ENCODE peak calls at places on chromosomes 3 and 15, in five cellular contexts. D is esophagus squamous epithelium, V is pancreas, Y is OCI-LY7, P is heart right ventricle. M is an unnamed sample. For H3K4me1, the result is how much of the 10 kb centered on the place peaks cover.

GRCh38 chr3:83224101-83224868 is 1462.8 kb upstream of the GBE1 start:
- DNase-seq in D (no peak), V (no peak), Y (no peak), P (no peak), M (no peak)

GRCh38 chr15:29857196-29857595 is 34.9 kb upstream of the TJP1 start:
- DNase-seq in D (no peak), V (no peak), Y (no peak), P (no peak), M (no peak)

GRCh38 chr3:12188328-12188648 is 29.6 kb upstream of the TIMP4 start:
- DNase-seq in D (no peak), V (no peak), Y (no peak), P (no peak), M (no peak)

GRCh38 chr3:126083138-126083445 is 832 bp downstream of the SLC41A3 start:
- DNase-seq in D (no peak), V (no peak), Y (peak), P (no peak), M (no peak)

GRCh38 chr15:27398631-27399030 is 427.6 kb downstream of the GABRG3 start:
- DNase-seq in D (no peak), V (no peak), Y (no peak), P (no peak), M (no peak)

GRCh38 chr15:58469432-58470353 is 37.9 kb downstream of the LIPC start:
- DNase-seq in D (no peak), V (peak), Y (no peak), P (no peak), M (no peak)

GRCh38 chr15:91853968-91854943 is 748 bp downstream of the SLCO3A1 start:
- DNase-seq in D (no peak), V (peak), Y (peak), P (peak), M (peak)

GRCh38 chr15:84981711-84982300 is at the start of gene PDE8A:
- DNase-seq in D (no peak), V (no peak), Y (peak), P (peak), M (peak)

GRCh38 chr3:23162939-23163338 is 40.2 kb upstream of the UBE2E2 start:
- DNase-seq in D (no peak), V (no peak), Y (peak), P (no peak), M (no peak)

GRCh38 chr3:62210016-62210415 is 163.3 kb downstream of the FEZF2 start:
- DNase-seq in D (no peak), V (no peak), Y (no peak), P (no peak), M (no peak)

GRCh38 chr3:189937302-189938255 is 183.1 kb downstream of the P3H2 start:
- DNase-seq in D (no peak), V (no peak), Y (no peak), P (no peak), M (no peak)

GRCh38 chr3:194939949-194940770 is 254.5 kb downstream of the FAM43A start:
- DNase-seq in D (no peak), V (no peak), Y (no peak), P (no peak), M (no peak)

GRCh38 chr3:169760479-169760878 is 4.4 kb downstream of the TERC start:
- DNase-seq in D (no peak), V (no peak), Y (no peak), P (no peak), M (no peak)

GRCh38 chr15:37425541-37425940 is 325.2 kb upstream of the MEIS2 start:
- DNase-seq in D (no peak), V (no peak), Y (no peak), P (no peak), M (no peak)

GRCh38 chr3:171092467-171092911 is 66.0 kb upstream of the SLC2A2 start:
- DNase-seq in D (no peak), V (no peak), Y (no peak), P (no peak), M (no peak)

GRCh38 chr3:50611464-50612233 is at the start of gene CISH:
- DNase-seq in D (peak), V (peak), Y (peak), P (peak), M (peak)

GRCh38 chr15:80404057-80404718 is at the start of gene ARNT2:
- DNase-seq in D (no peak), V (peak), Y (no peak), P (peak), M (no peak)

GRCh38 chr3:58237238-58237939 is at the start of gene ABHD6:
- DNase-seq in D (peak), V (peak), Y (peak), P (peak), M (peak)

GRCh38 chr3:195099976-195100755 is 170.8 kb downstream of the XXYLT1 start:
- DNase-seq in D (no peak), V (no peak), Y (no peak), P (no peak), M (no peak)

GRCh38 chr3:109702252-109702651 is 364.9 kb upstream of the DPPA4 start:
- DNase-seq in D (no peak), V (no peak), Y (no peak), P (no peak), M (no peak)

GRCh38 chr3:86937306-86937791 is 53.6 kb downstream of the VGLL3 start:
- DNase-seq in D (no peak), V (no peak), Y (no peak), P (peak), M (peak)

GRCh38 chr3:39291903-39292329 is 12.1 kb upstream of the CX3CR1 start:
- DNase-seq in D (no peak), V (peak), Y (peak), P (peak), M (peak)
- H3K27ac ChIP-seq in D (no peak), V (no peak), Y (no peak), P (no peak), M (no peak)

GRCh38 chr3:27715863-27716262 is 6.3 kb downstream of the EOMES start:
- DNase-seq in D (no peak), V (no peak), Y (no peak), P (no peak), M (no peak)
- H3K4me1 ChIP-seq in D (under half), V (under half), Y (under half), P (under half), M (under half)

GRCh38 chr3:53846134-53846850 is at the start of the genes CHDH and IL17RB:
- DNase-seq in D (no peak), V (peak), Y (peak), P (peak), M (no peak)
- TF ChIP-seq CTCF in D (no peak), V (no peak), Y (no peak), P (no peak), M (no peak)

GRCh38 chr3:139309880-139310279 is 33.9 kb upstream of the MRPS22 start:
- DNase-seq in D (no peak), V (no peak), Y (no peak), P (no peak), M (no peak)

GRCh38 chr3:139307072-139307491 is 36.7 kb upstream of the MRPS22 start:
- DNase-seq in D (no peak), V (no peak), Y (no peak), P (no peak), M (no peak)

GRCh38 chr3:139309046-139309660 is 34.7 kb upstream of the MRPS22 start:
- DNase-seq in D (no peak), V (no peak), Y (no peak), P (no peak), M (no peak)

GRCh38 chr3:139307601-139308146 is 36.1 kb upstream of the MRPS22 start:
- DNase-seq in D (no peak), V (no peak), Y (no peak), P (no peak), M (no peak)

DNA sequence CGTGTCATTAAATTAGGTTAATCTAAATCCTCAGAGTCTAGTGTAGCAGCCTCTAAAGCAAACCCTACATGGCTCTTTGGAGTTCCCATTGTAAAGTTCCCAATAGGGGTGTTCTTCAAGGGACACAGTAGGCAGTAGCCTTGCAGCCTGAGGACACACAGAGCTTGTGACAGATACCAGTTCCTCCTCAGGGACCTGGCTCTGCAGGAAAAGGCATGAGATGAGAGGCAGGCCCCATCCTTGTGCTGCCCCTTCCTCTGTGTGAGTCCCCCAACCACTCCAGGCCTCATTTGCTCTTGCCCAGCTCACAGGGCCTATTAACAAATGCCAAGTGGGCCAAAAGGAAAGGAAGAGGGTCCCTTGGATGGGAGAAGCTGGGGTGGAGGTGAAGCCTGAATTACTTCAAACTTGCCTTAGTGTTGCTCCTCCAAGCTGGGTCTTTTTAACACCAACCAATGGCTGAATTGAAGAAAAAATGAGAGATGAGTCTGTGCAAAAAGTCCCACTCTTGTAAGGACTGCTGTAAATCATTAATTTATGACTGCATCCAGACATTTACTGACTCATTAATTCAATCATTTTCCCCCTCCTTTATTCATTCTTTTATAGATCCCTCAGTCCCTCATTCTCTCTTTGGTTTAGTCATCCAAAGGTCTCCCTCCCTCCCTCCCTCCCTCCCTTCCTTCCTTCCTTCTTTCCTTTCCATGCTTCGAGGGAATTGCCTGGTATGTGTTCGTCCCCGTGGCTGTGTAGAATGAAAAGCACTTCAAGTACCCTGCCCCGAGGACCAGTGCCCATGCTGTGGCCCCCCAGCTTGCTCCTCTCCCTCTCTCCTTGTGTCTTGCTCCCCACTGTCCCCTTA is 35.4 kb upstream of the MRPS22 start:
- DNase-seq in D (no peak), V (no peak), Y (no peak), P (no peak), M (no peak)
- H3K27ac ChIP-seq in D (no peak), V (no peak), Y (no peak), P (no peak), M (no peak)

DNA sequence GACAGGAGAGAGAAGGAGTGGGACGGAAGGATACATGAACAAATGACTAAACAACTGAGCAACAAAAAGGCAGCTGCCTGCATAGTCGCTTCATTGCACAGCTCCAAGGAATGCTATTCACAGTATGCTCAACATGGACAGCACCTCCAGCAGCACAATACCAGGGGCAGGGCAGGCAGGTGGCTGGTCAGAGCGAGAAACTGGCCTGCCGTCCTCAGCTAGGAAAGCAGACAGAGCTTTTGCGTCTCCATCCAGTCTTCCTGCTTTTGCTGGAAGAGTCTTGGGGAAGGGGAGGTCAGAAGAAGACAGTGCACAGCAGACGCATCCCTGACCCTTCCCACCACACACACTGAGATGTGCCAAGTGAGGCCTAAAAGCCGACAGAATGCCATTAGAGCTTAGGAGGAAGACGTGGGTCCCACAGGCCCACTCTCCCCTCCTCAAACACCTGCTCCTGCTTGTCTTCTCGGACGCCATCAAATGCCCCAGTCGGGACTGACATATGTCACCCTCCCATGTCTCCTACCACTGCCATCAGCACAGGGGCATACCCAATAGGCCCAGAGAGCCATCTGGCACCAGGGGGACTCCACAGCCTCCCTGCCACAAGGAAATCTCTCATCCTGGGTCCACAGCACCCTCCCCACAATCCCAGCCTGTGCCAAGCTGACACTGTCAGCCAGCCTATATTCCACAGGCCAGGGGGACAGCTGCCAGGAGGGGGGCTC is 3.9 kb downstream of the RAB6B start:
- DNase-seq in D (no peak), V (no peak), Y (no peak), P (no peak), M (no peak)
- H3K4me1 ChIP-seq in D (under half), V (under half), Y (under half), P (half or more), M (under half)

GRCh38 chr3:47515864-47516319 is 2.4 kb upstream of the ELP6 start:
- DNase-seq in D (no peak), V (no peak), Y (no peak), P (no peak), M (no peak)

GRCh38 chr3:47515100-47515499 is 1.6 kb upstream of the ELP6 start:
- DNase-seq in D (no peak), V (peak), Y (no peak), P (no peak), M (no peak)

GRCh38 chr3:47517937-47518336 is 4.4 kb upstream of the ELP6 start:
- DNase-seq in D (no peak), V (no peak), Y (no peak), P (no peak), M (no peak)

GRCh38 chr3:47512416-47513124 is 942 bp downstream of the ELP6 start:
- DNase-seq in D (no peak), V (peak), Y (peak), P (peak), M (no peak)

DNA sequence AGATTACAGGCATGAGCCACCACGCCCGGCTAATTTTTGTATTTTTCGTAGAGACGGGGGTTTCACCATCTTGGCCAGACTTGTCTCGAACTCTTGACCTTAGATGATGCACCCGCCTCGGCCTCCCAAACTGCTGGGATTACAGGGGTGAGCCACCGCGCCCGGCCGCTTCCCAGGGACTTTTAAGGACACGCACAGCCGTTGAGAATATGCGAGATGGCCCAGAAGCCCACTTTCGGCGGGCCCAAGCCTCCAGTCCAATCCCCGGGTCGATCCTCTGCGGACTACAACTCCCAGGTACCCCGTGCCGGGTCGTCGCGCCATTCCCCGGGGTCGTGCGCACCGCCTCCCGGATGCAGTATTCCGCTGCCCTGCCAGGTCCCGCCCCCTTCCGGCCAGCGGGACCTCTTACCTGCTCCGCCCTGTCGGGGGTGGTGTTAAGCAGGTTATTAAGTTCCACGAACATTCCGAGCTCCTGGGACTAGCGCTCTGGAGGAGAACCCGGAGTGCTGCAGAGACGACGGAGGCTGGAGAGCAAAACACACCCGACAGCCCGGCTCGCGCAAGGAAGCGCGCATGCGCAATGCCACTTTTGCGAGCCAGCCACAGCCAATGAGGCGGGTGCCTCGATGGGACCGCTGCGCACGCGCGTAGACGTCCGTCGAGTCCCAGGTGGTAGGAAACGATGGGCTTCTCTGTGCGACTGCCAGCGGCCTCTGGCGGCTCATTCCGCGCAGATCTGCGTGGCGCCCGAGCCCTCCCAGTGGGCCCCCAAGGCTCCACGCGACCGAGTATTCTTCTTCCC is at the start of gene ELP6:
- DNase-seq in D (peak), V (peak), Y (peak), P (peak), M (peak)
- TF ChIP-seq CTCF in D (peak), V (no peak), Y (peak), P (peak), M (peak)

GRCh38 chr3:10949197-10949596 is 43.4 kb upstream of the SLC6A1 start:
- DNase-seq in D (no peak), V (no peak), Y (no peak), P (no peak), M (no peak)
- H3K27ac ChIP-seq in D (no peak), V (no peak), Y (no peak), P (no peak), M (no peak)

DNA sequence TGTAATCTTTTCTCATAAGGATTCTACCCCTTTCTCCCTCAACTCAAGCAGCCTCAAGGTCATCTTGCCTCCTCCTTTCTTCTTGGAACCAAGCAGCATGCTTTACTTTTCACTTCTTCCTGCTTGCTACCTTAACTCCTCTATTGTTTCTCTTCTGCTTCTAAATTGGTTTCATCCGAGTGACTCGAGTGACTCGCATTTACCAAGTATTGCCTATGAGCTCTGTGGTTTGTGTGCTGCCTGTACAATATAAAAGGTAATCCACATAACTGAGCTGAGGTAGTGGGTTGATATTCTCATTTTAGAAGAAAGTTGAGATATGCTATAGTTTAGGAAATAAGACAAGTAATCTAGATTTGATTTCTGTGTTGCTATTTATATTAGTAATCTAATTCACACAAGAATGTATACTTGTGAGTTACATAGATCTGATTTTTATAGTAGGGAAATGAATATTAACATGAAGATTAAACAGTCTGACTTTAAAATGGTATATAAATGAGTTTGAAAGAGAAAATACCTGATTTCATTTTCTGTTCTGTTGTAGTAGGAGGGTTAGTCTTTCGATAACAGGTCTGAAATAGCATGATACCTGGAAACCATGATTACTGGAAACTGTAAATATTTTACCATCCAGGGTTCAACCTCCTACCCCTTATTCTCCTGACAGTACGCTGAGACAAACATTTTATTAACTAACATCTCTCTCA is 5.5 kb downstream of the HHLA2 start:
- DNase-seq in D (no peak), V (no peak), Y (no peak), P (no peak), M (no peak)
- H3K4me1 ChIP-seq in D (under half), V (under half), Y (under half), P (under half), M (under half)